ENCODE peak calls at places on chromosome 7, in six cellular contexts. T, V, A, L, E and I are unnamed samples.

GRCh38 chr7:101200862-101201599 is at the start of gene MOGAT3:
- DNase-seq in T (no peak), V (no peak), A (no peak), L (no peak), E (no peak), I (peak)

GRCh38 chr7:116025098-116025809 is 5.3 kb downstream of the TFEC start:
- DNase-seq in T (no peak), V (peak), A (no peak), L (no peak), E (no peak), I (no peak)

GRCh38 chr7:111104710-111105109 is 13.8 kb downstream of the LRRN3 start:
- DNase-seq in T (no peak), V (no peak), A (no peak), L (no peak), E (no peak), I (no peak)

GRCh38 chr7:45184326-45185027 is 26.9 kb downstream of the RAMP3 start:
- DNase-seq in T (no peak), V (no peak), A (no peak), L (no peak), E (no peak), I (no peak)

GRCh38 chr7:41146423-41146822 is 556.5 kb downstream of the INHBA start:
- DNase-seq in T (no peak), V (no peak), A (no peak), L (no peak), E (no peak), I (no peak)

GRCh38 chr7:101108961-101109360 is 17.9 kb upstream of the SERPINE1 start:
- DNase-seq in T (no peak), V (peak), A (no peak), L (no peak), E (no peak), I (no peak)

GRCh38 chr7:157006205-157006747 is 4.2 kb downstream of the MNX1 start:
- DNase-seq in T (no peak), V (no peak), A (no peak), L (no peak), E (no peak), I (no peak)

GRCh38 chr7:117993377-117994003 is 120.2 kb upstream of the CTTNBP2 start:
- DNase-seq in T (no peak), V (peak), A (peak), L (no peak), E (peak), I (peak)

GRCh38 chr7:148262721-148263229 is 327.8 kb upstream of the C7orf33 start:
- DNase-seq in T (peak), V (peak), A (peak), L (peak), E (no peak), I (peak)

GRCh38 chr7:77222065-77222464 is 22.4 kb upstream of the FGL2 start:
- DNase-seq in T (no peak), V (no peak), A (no peak), L (no peak), E (no peak), I (no peak)

GRCh38 chr7:142329062-142329788 is 71.4 kb upstream of the PRSS58 start:
- DNase-seq in T (no peak), V (no peak), A (no peak), L (no peak), E (no peak), I (no peak)

GRCh38 chr7:512541-513311 is 6.9 kb downstream of the PDGFA start:
- DNase-seq in T (no peak), V (no peak), A (no peak), L (no peak), E (no peak), I (no peak)

GRCh38 chr7:64884913-64885370 is 18.1 kb upstream of the ZNF273 start:
- DNase-seq in T (no peak), V (no peak), A (no peak), L (no peak), E (no peak), I (no peak)

GRCh38 chr7:95725170-95725569 is 47.2 kb upstream of the DYNC1I1 start:
- DNase-seq in T (no peak), V (peak), A (no peak), L (no peak), E (peak), I (no peak)

GRCh38 chr7:156725982-156726381 is 85.4 kb downstream of the RNF32 start:
- DNase-seq in T (no peak), V (peak), A (no peak), L (no peak), E (no peak), I (no peak)

GRCh38 chr7:16889305-16889704 is 7.5 kb upstream of the AGR3 start:
- DNase-seq in T (no peak), V (no peak), A (no peak), L (no peak), E (no peak), I (no peak)

GRCh38 chr7:124667312-124667711 is 98.3 kb downstream of the GPR37 start:
- DNase-seq in T (no peak), V (no peak), A (no peak), L (no peak), E (no peak), I (no peak)

GRCh38 chr7:42734568-42734967 is 177.3 kb downstream of the C7orf25 start:
- DNase-seq in T (no peak), V (peak), A (no peak), L (no peak), E (no peak), I (no peak)

GRCh38 chr7:34463830-34464229 is 194.2 kb upstream of the NPSR1 start:
- DNase-seq in T (no peak), V (peak), A (no peak), L (no peak), E (no peak), I (no peak)

GRCh38 chr7:99331002-99331401 is 5.3 kb downstream of the ARPC1A start:
- DNase-seq in T (no peak), V (no peak), A (no peak), L (no peak), E (no peak), I (no peak)

GRCh38 chr7:45967591-45968157 is 46.6 kb upstream of the IGFBP3 start:
- DNase-seq in T (no peak), V (no peak), A (no peak), L (no peak), E (no peak), I (no peak)